ENCODE peak calls at places on chromosome 14, in four cellular contexts. C is mammary epithelial cell, N is substantia nigra, M is heart right ventricle. T is an unnamed sample.

GRCh38 chr14:66503532-66503931 is 4.4 kb upstream of the GPHN start:
- DNase-seq in C (peak), N (no peak), M (peak), T (no peak)

GRCh38 chr14:96681826-96682225 is 115.4 kb upstream of the VRK1 start:
- DNase-seq in C (peak), N (no peak), M (no peak), T (peak)

GRCh38 chr14:105070760-105071137 is 5.5 kb upstream of the GPR132 start:
- DNase-seq in C (no peak), N (no peak), M (no peak), T (peak)

GRCh38 chr14:44609201-44609600 is 102.1 kb upstream of the FSCB start:
- DNase-seq in C (no peak), N (no peak), M (no peak), T (no peak)

GRCh38 chr14:64971890-64972785 is at the start of gene RAB15:
- DNase-seq in C (peak), N (no peak), M (peak), T (peak)

GRCh38 chr14:103803661-103804060 is 43.7 kb downstream of the PPP1R13B start:
- DNase-seq in C (peak), N (no peak), M (no peak), T (peak)

GRCh38 chr14:99951085-99951484 is 114.1 kb upstream of the EVL start:
- DNase-seq in C (no peak), N (no peak), M (no peak), T (no peak)

GRCh38 chr14:92906420-92906819 is 16.5 kb upstream of the CHGA start:
- DNase-seq in C (no peak), N (no peak), M (no peak), T (no peak)

GRCh38 chr14:60658116-60658515 is 8.8 kb upstream of the SIX1 start:
- DNase-seq in C (no peak), N (no peak), M (no peak), T (no peak)

GRCh38 chr14:22104971-22105641 is 431.5 kb upstream of the OR4E1 start:
- DNase-seq in C (no peak), N (no peak), M (no peak), T (no peak)

GRCh38 chr14:61564623-61565091 is 130.7 kb upstream of the HIF1A start:
- DNase-seq in C (peak), N (no peak), M (no peak), T (peak)

GRCh38 chr14:100476012-100476822 is 111.0 kb downstream of the BEGAIN start:
- DNase-seq in C (no peak), N (no peak), M (no peak), T (peak)

GRCh38 chr14:90198541-90198940 is 57.8 kb upstream of the PSMC1 start:
- DNase-seq in C (no peak), N (no peak), M (no peak), T (no peak)

GRCh38 chr14:54818201-54819133 is 84.2 kb downstream of the GCH1 start:
- DNase-seq in C (no peak), N (no peak), M (no peak), T (peak)

GRCh38 chr14:99720941-99721791 is 37.1 kb downstream of the CYP46A1 start:
- DNase-seq in C (no peak), N (no peak), M (no peak), T (no peak)

GRCh38 chr14:58739674-58740073 is 101.9 kb downstream of the DACT1 start:
- DNase-seq in C (no peak), N (no peak), M (no peak), T (no peak)

GRCh38 chr14:43041207-43041606 is 1434.5 kb downstream of the LRFN5 start:
- DNase-seq in C (no peak), N (no peak), M (no peak), T (no peak)

GRCh38 chr14:77139540-77140342 is 1.9 kb downstream of the ZDHHC22 start:
- DNase-seq in C (no peak), N (no peak), M (no peak), T (peak)

GRCh38 chr14:30223966-30224365 is 296.3 kb upstream of the PRKD1 start:
- DNase-seq in C (no peak), N (no peak), M (no peak), T (no peak)

GRCh38 chr14:60505448-60505847 is 3.5 kb upstream of the SIX6 start:
- DNase-seq in C (no peak), N (no peak), M (no peak), T (no peak)

GRCh38 chr14:92644166-92644565 is 104.3 kb downstream of the LGMN start:
- DNase-seq in C (peak), N (no peak), M (no peak), T (peak)

GRCh38 chr14:64556526-64556925 is 6.8 kb downstream of the PPP1R36 start:
- DNase-seq in C (peak), N (no peak), M (no peak), T (no peak)